ENCODE peak calls at places on chromosomes 4 and X, in six cellular contexts. B is left lung, S is fibroblast of lung, W is WERI-Rb-1, Z is H9, Y is osteoblast. G is an unnamed sample.

GRCh38 chr4:17771284-17771908 is 10.0 kb downstream of the FAM184B start:
- DNase-seq in W (no peak), S (no peak), B (peak; percentile 49), Z (no peak), Y (no peak), G (no peak)

GRCh38 chrX:132009344-132009743 is 13.8 kb upstream of the STK26 start:
- DNase-seq in Y (no peak), W (no peak), Z (no peak), B (no peak), S (no peak), G (no peak)

GRCh38 chr4:138943893-138944292 is 71.7 kb upstream of the NOCT start:
- DNase-seq in W (no peak), Z (no peak), S (no peak), Y (no peak), B (no peak), G (no peak)

GRCh38 chr4:73230865-73231517 is 27.6 kb downstream of the ANKRD17 start:
- DNase-seq in B (no peak), S (no peak), Y (no peak), W (no peak), Z (no peak), G (no peak)

GRCh38 chr4:139651282-139652194 is 14.1 kb upstream of the MGST2 start:
- DNase-seq in W (peak; percentile 78), B (peak; percentile 81), Z (peak; percentile 76), Y (peak; percentile 65), S (peak; percentile 67), G (no peak)

GRCh38 chrX:10010686-10011085 is 43.5 kb downstream of the CLDN34 start:
- DNase-seq in Z (no peak), S (peak; percentile 69), W (no peak), B (no peak), Y (no peak), G (no peak)

GRCh38 chr4:79923290-79923689 is 149.7 kb downstream of the ANTXR2 start:
- DNase-seq in W (no peak), Y (no peak), B (no peak), Z (no peak), S (no peak), G (no peak)

GRCh38 chrX:130975947-130976346 is 72.9 kb upstream of the ENOX2 start:
- DNase-seq in B (no peak), Y (no peak), W (peak; percentile 55), S (peak; percentile 45), Z (no peak), G (no peak)

GRCh38 chr4:1323635-1324442 is 23.2 kb upstream of the UVSSA start:
- DNase-seq in W (no peak), Z (no peak), B (no peak), Y (peak; percentile 94), S (peak; percentile 99), G (peak; percentile 53)

GRCh38 chr4:72179342-72179741 is 147.5 kb downstream of the NPFFR2 start:
- DNase-seq in Z (no peak), Y (no peak), W (no peak), B (no peak), S (no peak), G (no peak)

DNA sequence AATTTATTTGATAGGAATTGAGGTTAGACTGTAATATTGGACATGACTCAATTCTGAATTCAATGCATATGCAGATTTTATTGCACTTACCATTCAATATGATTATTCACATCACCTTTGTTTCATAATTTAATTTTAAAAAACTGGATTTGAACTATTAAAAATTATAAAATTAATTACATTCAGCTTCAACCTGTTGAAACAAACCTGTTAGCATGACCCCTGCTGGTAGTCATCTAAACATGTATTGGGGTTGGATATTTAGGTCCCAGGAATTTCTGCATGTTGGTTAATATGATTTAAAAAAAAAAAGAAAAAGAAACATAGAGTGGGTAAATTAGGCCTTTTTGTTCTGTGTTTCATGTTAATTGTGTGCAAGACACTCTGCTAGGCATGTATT is 85.9 kb downstream of the ARSJ start:
- DNase-seq in W (no peak), Z (no peak), Y (no peak), B (no peak), S (no peak), G (no peak)
- TF ChIP-seq CTCF in W (no peak), Z (peak; percentile 47), Y (peak; percentile 30), B (no peak), S (no peak), G (peak; percentile 67)

DNA sequence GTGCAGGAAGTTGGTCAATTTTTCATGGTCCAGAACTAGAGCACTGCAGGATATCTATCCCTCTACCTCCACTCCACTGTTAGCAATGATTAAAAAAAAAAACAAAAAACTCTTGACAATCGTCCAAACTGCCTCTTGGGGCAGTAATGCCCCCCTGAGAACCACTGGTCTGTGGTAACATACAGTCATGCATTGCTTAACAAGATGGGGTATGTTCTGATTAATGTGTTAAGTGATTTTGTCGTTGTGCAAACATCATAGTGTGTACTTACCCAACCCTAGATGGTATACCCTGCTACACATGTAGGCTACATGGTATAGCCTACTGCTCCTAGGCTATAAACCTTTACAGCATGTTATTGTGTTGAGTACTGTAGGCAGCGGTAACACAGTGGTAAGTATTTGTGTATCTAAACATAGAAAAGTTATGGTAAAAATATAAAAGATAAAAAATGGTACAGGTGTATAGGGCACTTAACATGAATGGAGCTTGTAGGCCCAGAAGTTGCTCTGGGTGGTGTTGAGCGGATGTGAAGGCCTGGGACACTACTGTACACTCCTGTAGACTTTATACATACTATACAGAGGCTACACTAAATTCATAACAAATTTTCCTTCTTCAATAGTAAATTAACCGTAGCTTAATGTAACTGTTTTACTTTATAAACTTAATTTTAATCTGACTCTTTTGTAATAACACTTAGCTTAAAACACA is 34.1 kb downstream of the ART3 start:
- DNase-seq in W (no peak), B (no peak), S (peak; percentile 15), Y (no peak), Z (no peak), G (no peak)
- TF ChIP-seq CTCF in W (peak; percentile 12), B (no peak), S (no peak), Y (no peak), Z (peak; percentile 53), G (no peak)

DNA sequence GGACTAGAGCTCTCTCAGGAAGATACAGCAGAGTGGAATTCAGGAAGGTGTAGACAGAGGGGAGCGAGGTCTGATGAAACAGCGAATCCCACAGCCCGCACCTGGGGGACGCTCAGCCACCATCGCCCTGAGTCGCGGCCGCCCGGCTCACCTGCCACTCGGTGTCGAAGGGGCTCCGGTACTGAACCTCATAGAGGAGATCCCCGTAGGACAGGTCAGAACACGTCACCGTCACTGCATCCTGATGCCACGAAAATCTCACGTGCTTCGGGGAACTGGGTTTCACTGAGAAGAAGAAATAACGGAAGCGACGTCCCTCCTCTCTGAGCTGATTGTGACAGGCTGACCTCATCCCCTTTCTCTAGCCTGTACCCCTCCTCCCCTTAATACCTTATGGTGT is 10.2 kb downstream of the CRLF2 start:
- DNase-seq in B (no peak), W (no peak), S (no peak), Y (no peak), Z (no peak), G (peak; percentile 63)
- TF ChIP-seq CTCF in B (no peak), W (no peak), S (no peak), Y (no peak), Z (no peak), G (no peak)

DNA sequence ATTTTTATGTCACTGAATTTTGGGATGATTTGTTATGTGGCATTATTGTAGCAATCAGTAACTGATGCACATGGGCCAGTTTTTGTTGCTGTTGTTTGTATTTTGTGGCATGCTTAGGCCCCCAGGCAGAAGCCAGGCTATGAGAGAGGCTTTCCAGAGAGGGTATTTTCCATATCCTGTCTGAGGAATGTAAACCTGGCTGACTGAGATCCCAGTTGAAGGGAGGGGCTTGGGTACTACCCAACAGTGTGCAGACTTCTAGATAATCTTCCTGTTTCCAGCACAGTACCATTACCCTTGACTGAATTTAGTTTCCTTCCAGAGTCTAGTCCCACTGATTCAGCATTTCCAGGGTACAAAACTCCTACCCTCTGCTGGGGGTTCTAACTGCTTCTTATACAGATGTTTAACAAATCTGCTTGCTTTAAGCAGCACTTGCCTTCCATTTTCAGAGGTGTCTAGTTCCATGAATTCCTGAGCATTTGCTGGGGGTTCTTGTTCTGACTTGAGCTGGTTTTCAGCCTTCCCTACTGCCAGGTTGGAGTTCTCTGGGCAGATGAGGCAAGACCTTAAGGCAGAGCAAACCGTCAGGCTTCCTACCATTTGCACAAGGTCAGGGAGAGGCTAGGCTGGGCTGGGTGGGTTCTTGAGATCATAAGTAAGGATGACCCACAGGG is 104.7 kb upstream of the EGFL6 start:
- DNase-seq in S (peak; percentile 40), Z (no peak), W (no peak), B (no peak), Y (no peak), G (no peak)
- TF ChIP-seq CTCF in S (no peak), Z (no peak), W (no peak), B (no peak), Y (no peak), G (no peak)

DNA sequence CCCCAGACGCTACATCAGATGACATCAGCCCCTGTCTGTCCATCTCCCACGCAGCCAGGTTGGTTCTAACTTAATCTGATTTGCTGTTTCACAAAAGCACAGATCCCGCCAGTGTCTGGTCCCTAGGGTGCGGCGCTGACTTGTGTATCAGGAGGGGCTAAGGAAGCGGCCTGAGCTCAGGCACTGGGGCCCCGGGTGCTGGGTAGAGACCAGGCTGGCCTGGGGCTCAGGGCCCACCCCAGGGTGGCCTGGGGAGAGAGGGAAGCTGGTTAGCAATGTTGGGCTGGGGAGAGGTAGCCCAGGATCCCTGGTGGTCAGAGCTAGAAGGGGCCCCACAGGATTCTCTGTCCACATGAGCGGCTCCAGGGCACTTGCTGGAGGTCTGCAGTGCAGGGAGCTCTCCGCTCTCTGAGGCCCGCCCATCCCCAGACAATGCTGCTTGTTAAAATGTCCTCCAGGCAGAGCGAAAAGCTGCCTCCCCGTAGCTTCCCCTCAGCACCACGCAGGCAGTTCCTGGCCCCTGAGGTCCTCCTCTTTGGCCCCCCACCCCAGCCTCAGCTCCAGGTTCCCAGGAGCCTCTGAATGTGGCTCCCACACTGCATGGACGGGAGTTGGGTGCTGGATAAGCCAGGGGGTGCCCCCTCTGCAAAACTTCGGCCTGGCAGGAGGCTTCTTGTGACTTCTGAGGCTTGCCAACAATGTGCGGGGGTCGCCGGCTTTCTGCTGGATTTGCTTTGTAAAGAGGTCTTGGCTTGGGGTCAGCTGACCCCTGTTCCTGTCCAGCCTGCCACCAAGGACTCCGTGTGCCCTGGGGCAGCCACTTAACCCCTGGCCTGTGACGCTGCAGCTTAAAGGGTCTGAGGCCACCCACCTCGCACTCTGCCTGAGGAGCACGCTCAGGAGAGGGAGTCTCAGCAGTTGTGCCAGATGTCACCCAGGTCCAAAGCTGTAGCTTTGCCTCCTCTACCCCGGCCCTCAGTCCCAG is 112.9 kb downstream of the CPZ start:
- DNase-seq in S (no peak), Z (peak; percentile 31), Y (peak; percentile 53), W (peak; percentile 53), B (peak; percentile 25), G (no peak)
- TF ChIP-seq CTCF in S (no peak), Z (no peak), Y (no peak), W (peak; percentile 4), B (no peak), G (no peak)

GRCh38 chr4:105196523-105197145 is 50.0 kb downstream of the TET2 start:
- DNase-seq in W (no peak), Y (no peak), S (peak; percentile 16), B (no peak), Z (no peak), G (no peak)
- TF ChIP-seq CTCF in W (peak; percentile 5), Y (peak; percentile 30), S (peak; percentile 13), B (no peak), Z (peak; percentile 52), G (peak; percentile 70)

DNA sequence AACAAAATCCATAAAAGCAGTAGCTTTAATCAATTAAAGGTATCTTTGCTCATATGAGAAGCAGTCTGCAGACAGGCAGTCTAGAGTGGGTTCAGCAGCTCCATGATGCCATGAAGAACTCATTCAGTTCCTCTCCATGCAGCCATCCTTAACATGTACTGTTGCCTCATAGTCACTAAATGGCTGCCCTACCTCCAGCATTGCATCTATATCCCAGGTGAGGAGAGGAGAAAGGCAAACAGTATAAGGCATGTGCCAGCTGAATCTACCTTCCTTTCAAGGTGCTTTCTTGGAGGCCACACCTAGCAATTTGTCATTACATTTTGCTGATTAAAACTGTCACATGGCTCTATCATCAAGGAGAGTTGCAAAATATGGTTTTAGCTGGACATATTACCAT is 13.2 kb downstream of the CFAP99 start:
- DNase-seq in W (no peak), Y (no peak), B (no peak), S (no peak), Z (no peak), G (no peak)
- TF ChIP-seq CTCF in W (no peak), Y (no peak), B (no peak), S (no peak), Z (no peak), G (no peak)

G was measured in chondrocyte.